ENCODE peak calls at places on chromosomes 2 and 18, in six cellular contexts. I is epithelial cell of esophagus, S is K562, N is AG04449, O is AG09309, Z is heart right ventricle. W is an unnamed sample.

GRCh38 chr2:121558329-121558728 is 27.6 kb downstream of the RNU4ATAC start:
- DNase-seq in N (no peak), O (no peak), Z (no peak), S (no peak), I (no peak), W (no peak)

GRCh38 chr2:135820003-135820618 is 16.9 kb downstream of the LCT start:
- DNase-seq in Z (no peak), S (no peak), I (no peak), N (no peak), O (no peak), W (no peak)

GRCh38 chr2:52658598-52658997 is 1109.0 kb upstream of the CHAC2 start:
- DNase-seq in I (peak), O (no peak), S (no peak), N (peak), Z (no peak), W (no peak)

GRCh38 chr18:60452424-60452823 is 79.8 kb upstream of the MC4R start:
- DNase-seq in O (peak), N (peak), Z (no peak), I (peak), S (no peak), W (no peak)

GRCh38 chr2:37527362-37527761 is 144.1 kb downstream of the CDC42EP3 start:
- DNase-seq in Z (no peak), N (no peak), O (no peak), S (no peak), I (no peak), W (no peak)

GRCh38 chr2:66170681-66171234 is 264.2 kb upstream of the MEIS1 start:
- DNase-seq in Z (no peak), S (no peak), O (no peak), N (no peak), I (peak), W (no peak)

GRCh38 chr2:2831656-2832055 is 500.6 kb upstream of the MYT1L start:
- DNase-seq in O (no peak), I (no peak), Z (no peak), S (no peak), N (no peak), W (no peak)

GRCh38 chr2:26757873-26758789 is 6.0 kb upstream of the SLC35F6 start:
- DNase-seq in N (peak), Z (peak), S (no peak), I (peak), O (peak), W (peak)

GRCh38 chr2:129438501-129439057 is 540.9 kb upstream of the RAB6C start:
- DNase-seq in I (no peak), O (no peak), Z (no peak), N (no peak), S (no peak), W (no peak)

GRCh38 chr2:127082974-127083373 is 24.0 kb downstream of the BIN1 start:
- DNase-seq in N (no peak), Z (no peak), S (no peak), O (no peak), I (no peak), W (no peak)

GRCh38 chr2:68632026-68632425 is 11.4 kb upstream of the PROKR1 start:
- DNase-seq in Z (no peak), N (no peak), S (no peak), I (peak), O (no peak), W (no peak)

GRCh38 chr18:22335644-22336275 is 82.0 kb downstream of the CTAGE1 start:
- DNase-seq in O (no peak), I (no peak), S (no peak), N (no peak), Z (no peak), W (no peak)

GRCh38 chr2:177604291-177605065 is 211.9 kb downstream of the AGPS start:
- DNase-seq in I (peak), S (peak), O (peak), N (peak), Z (peak), W (peak)

GRCh38 chr2:48081317-48081628 is 175.0 kb upstream of the FBXO11 start:
- DNase-seq in S (no peak), Z (no peak), I (no peak), N (no peak), O (no peak), W (no peak)

GRCh38 chr18:48609820-48610815 is 71.3 kb downstream of the CTIF start:
- DNase-seq in O (no peak), Z (peak), S (no peak), N (no peak), I (no peak), W (no peak)

GRCh38 chr2:157256621-157257020 is 884 bp upstream of the GALNT5 start:
- DNase-seq in S (no peak), N (no peak), I (peak), Z (no peak), O (no peak), W (no peak)

GRCh38 chr2:119389615-119390306 is 23.0 kb downstream of the DBI start:
- DNase-seq in O (peak), I (peak), Z (peak), S (no peak), N (no peak), W (peak)

GRCh38 chr2:121333231-121333630 is 48.2 kb upstream of the TFCP2L1 start:
- DNase-seq in I (no peak), O (no peak), S (no peak), N (no peak), Z (no peak), W (no peak)

GRCh38 chr2:63054812-63055509 is 4.3 kb downstream of the OTX1 start:
- DNase-seq in I (no peak), S (no peak), N (no peak), Z (no peak), O (no peak), W (no peak)

GRCh38 chr18:40935423-40935822 is 1019.6 kb upstream of the PIK3C3 start:
- DNase-seq in Z (no peak), O (no peak), S (peak), N (no peak), I (peak), W (no peak)

GRCh38 chr2:63990072-63990471 is 29.2 kb downstream of the VPS54 start:
- DNase-seq in N (no peak), Z (no peak), I (no peak), O (no peak), S (no peak), W (no peak)

GRCh38 chr2:75416420-75417342 is 144.1 kb downstream of the EVA1A start:
- DNase-seq in O (no peak), S (no peak), I (no peak), Z (no peak), N (no peak), W (no peak)

GRCh38 chr18:50315100-50315871 is 27.8 kb upstream of the CXXC1 start:
- DNase-seq in N (no peak), S (no peak), I (no peak), Z (no peak), O (no peak), W (no peak)

DNA sequence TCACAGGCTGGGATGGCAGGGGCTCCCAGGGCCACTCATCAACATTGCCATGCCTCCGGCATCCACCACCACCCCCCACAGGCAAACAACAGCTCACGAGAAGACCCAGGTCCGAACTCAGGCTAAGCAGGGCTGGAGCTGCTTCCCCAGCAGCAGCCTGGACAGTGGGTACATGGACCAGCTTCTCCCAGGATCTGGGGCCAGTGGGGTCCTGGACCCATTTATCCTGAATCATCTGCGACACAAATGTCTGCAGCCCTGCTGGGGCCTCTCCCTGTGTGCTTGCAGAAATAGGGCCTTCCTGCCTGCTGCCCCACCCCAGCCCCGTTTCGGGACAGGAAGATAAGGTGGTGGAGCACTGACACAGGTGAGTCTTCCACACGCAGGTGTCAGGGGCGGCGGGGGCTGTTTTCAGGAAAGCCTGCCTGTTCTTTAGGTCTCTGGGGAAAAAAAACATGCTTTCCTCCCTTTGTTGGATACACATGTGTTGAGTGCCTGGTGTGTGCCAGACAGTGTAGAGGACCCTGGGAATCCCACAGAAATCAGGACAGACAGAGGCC is 4.5 kb downstream of the PRLH start:
- DNase-seq in I (no peak), N (no peak), O (no peak), S (no peak), Z (no peak), W (no peak)
- TF ChIP-seq CTCF in I (no peak), N (no peak), O (no peak), S (no peak), Z (no peak), W (no peak)

GRCh38 chr2:170013802-170014551 is 164.0 kb upstream of the MYO3B start:
- DNase-seq in I (no peak), S (peak), N (no peak), Z (no peak), O (no peak), W (no peak)

GRCh38 chr2:170019060-170019805 is 158.7 kb upstream of the MYO3B start:
- DNase-seq in Z (no peak), I (no peak), O (no peak), S (no peak), N (no peak), W (no peak)

GRCh38 chr2:170020777-170021176 is 157.2 kb upstream of the MYO3B start:
- DNase-seq in S (no peak), O (no peak), I (no peak), Z (no peak), N (no peak), W (no peak)

GRCh38 chr2:170014769-170015168 is 163.2 kb upstream of the MYO3B start:
- DNase-seq in Z (no peak), S (no peak), N (no peak), O (no peak), I (no peak), W (no peak)

DNA sequence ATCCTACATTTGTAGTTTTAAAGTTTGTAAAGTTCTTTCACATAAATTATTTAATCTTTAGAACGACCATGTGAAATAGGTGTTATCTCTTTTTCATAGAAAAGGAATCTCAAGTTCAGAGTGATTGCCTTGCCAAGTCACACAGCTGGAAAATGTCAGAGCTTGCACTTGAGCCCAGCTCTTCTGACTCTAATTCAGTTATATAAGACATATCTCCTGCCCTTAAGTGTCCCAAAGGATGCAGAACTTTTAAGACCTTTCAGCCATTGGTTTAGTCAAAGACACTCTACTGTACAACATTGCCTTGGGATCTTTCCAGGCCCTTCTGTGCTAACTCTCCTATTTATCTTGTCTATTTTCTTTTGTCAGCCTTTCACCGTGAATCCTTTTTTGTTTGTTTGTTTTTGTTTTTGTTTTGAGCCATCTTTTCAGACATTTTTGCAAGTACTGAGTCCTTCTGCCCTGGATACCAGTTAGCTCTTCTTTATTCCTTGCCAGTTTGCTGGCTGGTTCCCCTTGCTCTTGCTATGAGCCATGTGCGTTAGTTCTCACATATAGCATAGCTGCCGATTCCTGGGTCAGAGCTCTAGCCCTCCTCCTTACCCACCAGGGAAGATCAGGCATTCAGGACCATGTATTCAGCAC is 160.0 kb upstream of the MYO3B start:
- DNase-seq in N (no peak), Z (peak), S (no peak), I (no peak), O (no peak), W (no peak)
- TF ChIP-seq CTCF in N (no peak), Z (no peak), S (no peak), I (no peak), O (no peak), W (no peak)

GRCh38 chr18:38284992-38285391 is 719.4 kb upstream of the CELF4 start:
- DNase-seq in N (no peak), O (no peak), Z (no peak), I (no peak), S (no peak), W (no peak)

DNA sequence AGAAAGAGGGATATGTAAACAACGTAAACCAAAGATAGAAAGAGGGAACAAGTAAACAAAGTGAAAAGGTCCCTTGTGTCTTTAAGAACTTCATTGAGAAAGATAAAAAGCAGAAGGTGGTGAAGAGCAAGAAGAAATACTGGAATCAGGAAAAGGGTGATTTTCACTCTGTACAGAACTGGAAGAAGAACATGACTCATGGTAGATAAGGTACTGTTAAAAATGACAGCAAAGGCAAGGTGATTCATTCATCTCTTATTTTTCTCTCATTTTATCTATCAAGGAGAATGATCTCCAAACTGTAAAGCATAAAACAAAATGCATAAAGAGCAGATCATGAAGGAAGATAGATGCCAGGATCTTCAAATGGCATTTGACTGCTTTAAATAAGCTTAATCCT is 724.6 kb upstream of the CELF4 start:
- DNase-seq in N (no peak), Z (no peak), O (no peak), I (peak), S (no peak), W (no peak)
- TF ChIP-seq CTCF in N (no peak), Z (no peak), O (no peak), I (no peak), S (no peak), W (no peak)

DNA sequence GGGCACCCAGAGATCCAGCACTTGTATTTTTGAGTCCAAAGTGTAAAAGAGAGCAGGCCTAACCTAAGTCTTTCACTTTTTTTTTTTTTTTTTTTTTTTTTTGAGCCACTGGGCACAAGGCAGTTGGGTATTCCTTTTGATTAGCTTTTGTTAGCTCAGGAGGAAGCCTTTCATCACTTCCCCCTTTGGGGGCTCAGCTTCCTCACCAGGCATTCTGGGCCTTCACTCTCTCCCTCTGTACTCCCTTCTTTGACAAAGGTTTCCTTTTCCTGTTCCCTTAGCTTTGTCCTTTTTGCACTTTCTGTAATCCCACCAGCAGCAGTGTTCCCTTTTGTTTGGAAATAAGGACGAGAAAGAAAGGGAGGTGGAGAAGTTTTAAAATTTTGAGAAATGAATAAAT is 88.2 kb downstream of the PKP4 start:
- DNase-seq in N (no peak), Z (no peak), I (no peak), O (no peak), S (no peak), W (no peak)
- TF ChIP-seq CTCF in N (no peak), Z (no peak), I (no peak), O (no peak), S (no peak), W (no peak)

GRCh38 chr2:69720404-69720803 is 21.5 kb upstream of the ANXA4 start:
- DNase-seq in O (no peak), S (peak), N (no peak), Z (no peak), I (no peak), W (no peak)
- TF ChIP-seq CTCF in O (peak), S (peak), N (peak), Z (no peak), I (peak), W (peak)

GRCh38 chr2:134133622-134134312 is 120.1 kb upstream of the MGAT5 start:
- DNase-seq in O (no peak), Z (no peak), I (no peak), S (no peak), N (no peak), W (no peak)

GRCh38 chr2:134134827-134135226 is 119.0 kb upstream of the MGAT5 start:
- DNase-seq in O (no peak), Z (no peak), I (no peak), S (no peak), N (no peak), W (no peak)

GRCh38 chr2:134134313-134134706 is 119.6 kb upstream of the MGAT5 start:
- DNase-seq in Z (no peak), N (no peak), I (no peak), S (no peak), O (no peak), W (no peak)

GRCh38 chr2:134131681-134132486 is 122.0 kb upstream of the MGAT5 start:
- DNase-seq in N (no peak), Z (no peak), O (no peak), I (peak), S (no peak), W (no peak)

GRCh38 chr2:134132487-134132857 is 121.4 kb upstream of the MGAT5 start:
- DNase-seq in N (no peak), S (no peak), Z (no peak), O (no peak), I (no peak), W (no peak)
- TF ChIP-seq CTCF in N (no peak), S (no peak), Z (no peak), O (no peak), I (no peak), W (no peak)

DNA sequence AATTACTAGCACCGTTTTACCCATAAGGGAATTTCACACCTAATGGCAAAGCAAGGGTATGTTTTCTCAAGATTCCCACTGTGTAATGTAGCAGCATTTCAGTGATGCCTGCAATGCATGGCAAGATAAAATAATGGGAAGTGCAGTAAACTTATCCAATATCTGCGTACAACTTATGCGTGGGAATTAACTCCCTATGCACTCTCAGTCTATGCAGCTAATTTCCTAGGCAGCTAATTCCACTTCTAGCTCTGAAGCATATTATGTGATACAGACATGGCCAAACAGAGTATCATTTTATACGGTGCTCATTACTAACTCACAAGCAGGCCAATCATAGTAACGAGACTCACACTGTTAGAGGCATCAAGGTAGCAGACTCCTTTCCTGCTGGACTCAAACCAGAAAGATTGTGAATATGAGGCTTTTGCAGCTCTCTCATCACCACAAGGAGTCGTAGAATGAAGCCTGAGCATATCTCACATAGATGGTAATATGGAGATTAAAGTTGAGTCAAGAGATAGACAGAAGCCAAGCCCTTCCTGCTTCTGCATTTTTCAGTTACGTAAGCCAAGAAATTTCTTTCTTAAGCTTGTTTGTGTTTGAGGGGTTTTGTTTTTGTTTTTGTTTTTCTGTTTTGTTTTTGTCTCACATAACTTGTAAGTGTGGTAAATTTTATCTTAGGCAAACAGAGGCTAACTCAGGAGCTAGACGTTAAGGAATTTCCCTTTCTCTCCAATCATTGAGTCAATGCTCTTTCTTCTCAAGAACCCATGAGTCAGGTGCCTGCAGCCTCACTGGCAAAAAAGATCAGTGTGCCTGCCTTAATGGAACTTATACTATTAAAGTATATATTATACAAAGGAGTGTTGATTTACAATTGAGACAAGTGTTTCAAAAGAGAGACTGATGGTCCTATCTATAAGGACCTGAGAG is 34.7 kb upstream of the ITGAV start:
- DNase-seq in S (no peak), Z (no peak), O (no peak), I (peak), N (no peak), W (no peak)
- TF ChIP-seq CTCF in S (peak), Z (no peak), O (no peak), I (no peak), N (no peak), W (no peak)

GRCh38 chr18:58232674-58233073 is 188.6 kb downstream of the NEDD4L start:
- DNase-seq in N (no peak), S (no peak), Z (no peak), I (no peak), O (no peak), W (no peak)

GRCh38 chr18:58229162-58229561 is 185.1 kb downstream of the NEDD4L start:
- DNase-seq in O (no peak), N (no peak), S (no peak), I (no peak), Z (no peak), W (no peak)

GRCh38 chr18:58230438-58231179 is 186.6 kb downstream of the NEDD4L start:
- DNase-seq in S (no peak), O (no peak), I (peak), N (no peak), Z (no peak), W (no peak)

GRCh38 chr18:58234359-58234741 is 190.3 kb downstream of the NEDD4L start:
- DNase-seq in I (no peak), O (no peak), N (no peak), S (no peak), Z (no peak), W (no peak)

DNA sequence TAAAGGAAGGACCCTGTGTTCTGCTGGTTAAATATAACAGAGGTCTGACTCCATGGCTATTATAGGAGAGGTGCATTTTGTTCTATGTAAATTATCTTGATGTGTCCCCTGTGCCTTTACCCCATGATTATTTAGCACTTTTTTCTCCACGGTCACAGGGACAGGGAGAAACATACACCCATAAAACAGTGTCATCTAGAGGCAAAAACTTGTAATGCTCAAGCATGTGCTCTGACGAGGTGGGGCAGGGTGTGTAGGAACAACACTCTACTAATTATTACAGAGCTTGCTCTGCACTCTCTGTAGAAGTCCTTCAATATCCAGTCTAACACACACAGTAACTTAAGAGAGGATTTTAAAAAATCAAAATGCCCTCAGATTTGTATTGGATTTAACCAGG is 187.9 kb downstream of the NEDD4L start:
- DNase-seq in O (no peak), S (peak), N (no peak), Z (no peak), I (peak), W (no peak)
- TF ChIP-seq CTCF in O (peak), S (peak), N (peak), Z (peak), I (peak), W (no peak)

GRCh38 chr18:27355308-27355707 is 170.2 kb upstream of the CHST9 start:
- DNase-seq in N (no peak), I (no peak), S (no peak), O (no peak), Z (no peak), W (no peak)

GRCh38 chr18:27353273-27353672 is 168.2 kb upstream of the CHST9 start:
- DNase-seq in I (no peak), N (no peak), Z (no peak), S (no peak), O (no peak), W (no peak)
- TF ChIP-seq CTCF in I (no peak), N (no peak), Z (no peak), S (no peak), O (no peak), W (no peak)

W was measured in AG09319.